ENCODE peak calls at places on chromosomes 6 and 20, in five cellular contexts. X, O, R, B and Q are unnamed samples.

GRCh38 chr6:160428818-160429744 is 80.9 kb downstream of the SLC22A3 start:
- DNase-seq in X (peak; percentile 4), B (no peak), R (peak; percentile 55), O (no peak), Q (peak; percentile 51)

GRCh38 chr6:152598858-152599537 is 38.2 kb downstream of the SYNE1 start:
- DNase-seq in O (peak; percentile 58), X (no peak), R (no peak), B (no peak), Q (no peak)

GRCh38 chr6:166839569-166839968 is 116.8 kb downstream of the RNASET2 start:
- DNase-seq in B (no peak), R (no peak), X (no peak), O (no peak), Q (no peak)

GRCh38 chr6:21504790-21505189 is 88.8 kb upstream of the SOX4 start:
- DNase-seq in R (no peak), B (no peak), O (no peak), X (no peak), Q (no peak)

GRCh38 chr20:9200620-9201019 is 131.7 kb downstream of the PLCB4 start:
- DNase-seq in O (no peak), X (no peak), B (peak; percentile 66), R (no peak), Q (no peak)

GRCh38 chr6:5671604-5672559 is 334.8 kb downstream of the NRN1 start:
- DNase-seq in B (no peak), R (no peak), X (no peak), O (no peak), Q (no peak)

GRCh38 chr20:50580016-50580747 is 70.0 kb downstream of the PTPN1 start:
- DNase-seq in R (peak; percentile 91), O (peak; percentile 27), X (peak; percentile 51), B (peak; percentile 73), Q (peak; percentile 80)

GRCh38 chr6:166439366-166440091 is 56.8 kb upstream of the MPC1 start:
- DNase-seq in R (no peak), O (peak; percentile 49), X (no peak), B (no peak), Q (no peak)

GRCh38 chr6:148739822-148740128 is 7.1 kb upstream of the UST start:
- DNase-seq in B (no peak), O (no peak), X (no peak), R (no peak), Q (no peak)

GRCh38 chr20:62477669-62478450 is 2.1 kb upstream of the GATA5 start:
- DNase-seq in R (peak; percentile 69), X (no peak), B (no peak), O (no peak), Q (no peak)

GRCh38 chr6:18302561-18303439 is 38.5 kb upstream of the DEK start:
- DNase-seq in O (no peak), R (no peak), X (no peak), B (no peak), Q (peak; percentile 50)

GRCh38 chr6:150622941-150623874 is 23.5 kb downstream of the PLEKHG1 start:
- DNase-seq in O (no peak), R (no peak), B (no peak), X (no peak), Q (no peak)

GRCh38 chr20:7879883-7880282 is 60.4 kb downstream of the HAO1 start:
- DNase-seq in B (peak; percentile 84), R (no peak), X (no peak), O (no peak), Q (no peak)

GRCh38 chr6:32290886-32291450 is 67.1 kb upstream of the NOTCH4 start:
- DNase-seq in R (no peak), B (peak; percentile 16), X (no peak), O (no peak), Q (no peak)

GRCh38 chr20:12614764-12615163 is 394.0 kb upstream of the SPTLC3 start:
- DNase-seq in B (no peak), O (no peak), R (no peak), X (no peak), Q (no peak)

GRCh38 chr20:15811951-15812350 is 761.3 kb downstream of the KIF16B start:
- DNase-seq in O (no peak), B (no peak), X (no peak), R (no peak), Q (no peak)

GRCh38 chr20:23190557-23190956 is 104.4 kb upstream of the CD93 start:
- DNase-seq in B (peak; percentile 17), O (no peak), R (no peak), X (no peak), Q (no peak)

GRCh38 chr6:37785688-37786270 is 33.7 kb upstream of the ZFAND3 start:
- DNase-seq in X (no peak), R (no peak), B (no peak), O (no peak), Q (no peak)

GRCh38 chr6:110856296-110856695 is 18.3 kb upstream of the AMD1 start:
- DNase-seq in O (no peak), B (no peak), R (no peak), X (no peak), Q (no peak)
- H2BK12ac ChIP-seq in O (no peak overlapping the region), B (no peak overlapping the region), R (no peak overlapping the region), X (no peak overlapping the region), Q (no peak overlapping the region)

GRCh38 chr6:44339763-44340625 is 2.5 kb upstream of the SPATS1 start:
- DNase-seq in O (peak; percentile 50), R (no peak), X (no peak), B (peak; percentile 31), Q (no peak)

GRCh38 chr6:44339301-44339700 is 3.1 kb upstream of the SPATS1 start:
- DNase-seq in R (no peak), B (no peak), O (no peak), X (no peak), Q (no peak)

GRCh38 chr6:44342489-44342888 is at the start of gene SPATS1:
- DNase-seq in R (peak; percentile 83), O (no peak), B (no peak), X (peak; percentile 8), Q (peak; percentile 78)

GRCh38 chr6:44342052-44342451 is 398 bp upstream of the SPATS1 start:
- DNase-seq in R (no peak), X (no peak), O (no peak), B (no peak), Q (no peak)

GRCh38 chr6:44341095-44341890 is 1.2 kb upstream of the SPATS1 start:
- DNase-seq in O (no peak), X (no peak), R (no peak), B (no peak), Q (no peak)
- H2BK12ac ChIP-seq in O (no peak overlapping the region), X (no peak overlapping the region), R (no peak overlapping the region), B (no peak overlapping the region), Q (no peak overlapping the region)

GRCh38 chr6:137707038-137707589 is 159.9 kb upstream of the TNFAIP3 start:
- DNase-seq in O (no peak), B (no peak), X (no peak), R (no peak), Q (no peak)
- H2BK12ac ChIP-seq in O (no peak overlapping the region), B (no peak overlapping the region), X (no peak overlapping the region), R (no peak overlapping the region), Q (no peak overlapping the region)

GRCh38 chr6:116385462-116385807 is 14.7 kb downstream of the DSE start:
- DNase-seq in R (no peak), O (no peak), B (peak; percentile 28), X (no peak), Q (no peak)
- H2BK12ac ChIP-seq in R (no peak overlapping the region), O (no peak overlapping the region), B (no peak overlapping the region), X (no peak overlapping the region), Q (no peak overlapping the region)

DNA sequence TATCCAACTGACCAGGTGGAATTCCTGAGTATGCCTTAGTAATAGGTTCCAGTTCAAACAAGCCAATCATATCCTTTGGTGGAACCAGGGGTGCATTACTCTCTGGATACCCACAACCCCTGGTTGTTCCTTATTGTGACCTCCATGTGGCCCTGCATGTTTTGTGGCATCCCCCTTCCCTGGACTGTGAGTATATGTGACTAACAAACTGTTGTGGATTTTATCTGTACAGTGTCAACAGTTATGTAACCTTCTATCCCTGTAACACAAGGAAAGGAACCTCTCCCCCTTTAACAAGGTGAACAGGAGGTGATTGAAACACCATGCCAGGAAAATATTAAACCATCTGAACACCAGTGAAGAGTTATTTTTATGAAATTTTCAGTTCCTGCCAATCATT is 46.2 kb downstream of the MLIP start:
- DNase-seq in B (no peak), O (no peak), X (no peak), R (no peak), Q (no peak)
- H2BK12ac ChIP-seq in B (no peak overlapping the region), O (no peak overlapping the region), X (no peak overlapping the region), R (no peak overlapping the region), Q (no peak overlapping the region)

GRCh38 chr6:25689966-25690365 is 38.0 kb downstream of the SCGN start:
- DNase-seq in O (no peak), X (no peak), R (no peak), B (no peak), Q (no peak)

GRCh38 chr6:25685896-25686295 is 33.9 kb downstream of the SCGN start:
- DNase-seq in R (no peak), O (no peak), X (no peak), B (no peak), Q (no peak)

GRCh38 chr6:25681848-25682247 is 29.8 kb downstream of the SCGN start:
- DNase-seq in R (no peak), X (no peak), B (no peak), O (no peak), Q (no peak)

GRCh38 chr6:25682324-25682723 is 30.3 kb downstream of the SCGN start:
- DNase-seq in R (no peak), B (no peak), O (no peak), X (no peak), Q (no peak)

GRCh38 chr6:25684565-25684964 is 32.5 kb downstream of the SCGN start:
- DNase-seq in X (no peak), O (no peak), R (no peak), B (no peak), Q (no peak)
- H2BK12ac ChIP-seq in X (no peak overlapping the region), O (no peak overlapping the region), R (no peak overlapping the region), B (no peak overlapping the region), Q (no peak overlapping the region)

GRCh38 chr6:136343275-136343674 is 53.6 kb upstream of the BCLAF1 start:
- DNase-seq in B (no peak), X (no peak), R (no peak), O (no peak), Q (no peak)

GRCh38 chr6:136341967-136342366 is 52.3 kb upstream of the BCLAF1 start:
- DNase-seq in R (no peak), O (no peak), X (no peak), B (no peak), Q (no peak)

GRCh38 chr6:136343700-136344099 is 54.1 kb upstream of the BCLAF1 start:
- DNase-seq in O (no peak), R (no peak), X (no peak), B (no peak), Q (no peak)

GRCh38 chr6:136338486-136338885 is 48.8 kb upstream of the BCLAF1 start:
- DNase-seq in B (no peak), O (no peak), R (no peak), X (no peak), Q (no peak)

DNA sequence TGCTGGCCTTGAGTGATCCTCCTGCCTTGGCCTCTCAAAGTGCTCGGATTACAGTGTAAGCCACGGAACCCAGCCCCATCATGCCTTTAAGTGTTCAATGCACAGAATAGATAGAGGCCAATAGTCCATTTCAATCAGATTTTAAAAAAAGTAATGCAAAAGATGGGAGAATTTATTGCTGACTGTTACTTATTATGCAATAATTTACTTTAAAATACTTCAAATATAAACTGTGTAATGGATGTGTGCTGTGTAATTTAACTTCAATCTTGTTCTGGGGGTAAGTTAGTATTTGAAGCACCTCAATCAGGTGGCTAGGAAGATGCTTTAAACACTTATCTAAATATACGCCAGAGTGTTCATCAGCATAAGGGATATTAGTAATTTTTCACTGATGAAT is 51.7 kb upstream of the BCLAF1 start:
- DNase-seq in R (no peak), B (no peak), O (no peak), X (no peak), Q (no peak)
- H2BK12ac ChIP-seq in R (no peak overlapping the region), B (no peak overlapping the region), O (no peak overlapping the region), X (no peak overlapping the region), Q (no peak overlapping the region)